ENCODE peak calls at places on chromosomes 2 and 18, in four cellular contexts. L is HepG2, G is K562, K is GM12878. T is an unnamed sample.

GRCh38 chr2:97745474-97746172 is 32.2 kb downstream of the ZAP70 start:
- DNase-seq in L (no peak), G (no peak), K (peak; percentile 21), T (no peak)

GRCh38 chr18:38545071-38545470 is 979.5 kb upstream of the CELF4 start:
- DNase-seq in L (peak; percentile 24), G (no peak), K (no peak), T (peak; percentile 52)

GRCh38 chr2:148527488-148528340 is 116.8 kb upstream of the EPC2 start:
- DNase-seq in L (no peak), G (no peak), K (no peak), T (no peak)

GRCh38 chr2:16725549-16725948 is 59.9 kb upstream of the CYRIA start:
- DNase-seq in L (no peak), G (no peak), K (no peak), T (no peak)

GRCh38 chr2:233426619-233427342 is 72.5 kb downstream of the DGKD start:
- DNase-seq in L (peak; percentile 72), G (peak; percentile 63), K (no peak), T (peak; percentile 26)

GRCh38 chr2:62972601-62973000 is 78.0 kb upstream of the OTX1 start:
- DNase-seq in L (no peak), G (no peak), K (no peak), T (no peak)

GRCh38 chr2:114281188-114281587 is 161.3 kb upstream of the DPP10 start:
- DNase-seq in L (no peak), G (no peak), K (no peak), T (no peak)

GRCh38 chr2:176158306-176158643 is 1.2 kb downstream of the HOXD3 start:
- DNase-seq in L (no peak), G (no peak), K (no peak), T (no peak)

GRCh38 chr2:127355407-127356008 is 32.3 kb downstream of the MAP3K2 start:
- DNase-seq in L (peak; percentile 38), G (peak; percentile 44), K (no peak), T (no peak)

GRCh38 chr18:48412339-48412929 is 3.3 kb upstream of the ZBTB7C start:
- DNase-seq in L (peak; percentile 56), G (peak; percentile 27), K (no peak), T (no peak)

GRCh38 chr2:75465317-75465998 is 95.3 kb downstream of the EVA1A start:
- DNase-seq in L (peak; percentile 61), G (no peak), K (no peak), T (no peak)

GRCh38 chr18:42706029-42706608 is 409.4 kb downstream of the RIT2 start:
- DNase-seq in L (no peak), G (no peak), K (no peak), T (no peak)

GRCh38 chr2:218035463-218036100 is 32.8 kb upstream of the TNS1 start:
- DNase-seq in L (no peak), G (no peak), K (no peak), T (no peak)

GRCh38 chr2:149164827-149165226 is 126.3 kb downstream of the LYPD6B start:
- DNase-seq in L (no peak), G (no peak), K (no peak), T (no peak)

GRCh38 chr2:176567361-176567760 is 298.1 kb downstream of the MTX2 start:
- DNase-seq in L (no peak), G (no peak), K (no peak), T (no peak)

GRCh38 chr2:42967959-42968674 is 175.7 kb upstream of the HAAO start:
- DNase-seq in L (no peak), G (peak; percentile 93), K (no peak), T (no peak)

GRCh38 chr2:55014962-55015939 is 35.0 kb downstream of the RTN4 start:
- DNase-seq in L (peak; percentile 91), G (peak; percentile 32), K (no peak), T (no peak)

GRCh38 chr2:10900216-10901109 is 11.3 kb upstream of the KCNF1 start:
- DNase-seq in L (peak; percentile 72), G (peak; percentile 40), K (no peak), T (no peak)

GRCh38 chr2:222904557-222905258 is 43.9 kb downstream of the ACSL3 start:
- DNase-seq in L (no peak), G (no peak), K (no peak), T (no peak)

GRCh38 chr2:187815113-187815512 is 260.9 kb upstream of the TFPI start:
- DNase-seq in L (no peak), G (no peak), K (no peak), T (no peak)

GRCh38 chr18:32771169-32771751 is 1.6 kb downstream of the KLHL14 start:
- DNase-seq in L (peak; percentile 25), G (no peak), K (no peak), T (no peak)

GRCh38 chr2:41024806-41025205 is 572.9 kb upstream of the SLC8A1 start:
- DNase-seq in L (no peak), G (no peak), K (no peak), T (no peak)

GRCh38 chr18:42533010-42533409 is 578.0 kb downstream of the PIK3C3 start:
- DNase-seq in L (no peak), G (no peak), K (no peak), T (no peak)

GRCh38 chr2:20212459-20212870 is 12.5 kb downstream of the SDC1 start:
- DNase-seq in L (no peak), G (peak; percentile 50), K (no peak), T (no peak)

GRCh38 chr2:105239924-105240323 is 1.6 kb upstream of the GPR45 start:
- DNase-seq in L (no peak), G (no peak), K (no peak), T (no peak)

GRCh38 chr2:203744091-203744490 is 37.7 kb downstream of the CD28 start:
- DNase-seq in L (no peak), G (no peak), K (no peak), T (no peak)

GRCh38 chr2:150280255-150280654 is 207.2 kb downstream of the RND3 start:
- DNase-seq in L (no peak), G (no peak), K (no peak), T (no peak)

GRCh38 chr18:74310411-74310810 is 5.2 kb upstream of the C18orf63 start:
- DNase-seq in L (peak; percentile 55), G (no peak), K (no peak), T (no peak)

GRCh38 chr2:85215074-85216050 is 82.2 kb downstream of the TCF7L1 start:
- DNase-seq in L (peak; percentile 27), G (no peak), K (no peak), T (no peak)

GRCh38 chr18:59659486-59660187 is 37.6 kb downstream of the CCBE1 start:
- DNase-seq in L (no peak), G (no peak), K (no peak), T (no peak)

GRCh38 chr2:100821255-100821912 is 1.4 kb downstream of the NPAS2 start:
- DNase-seq in L (no peak), G (no peak), K (no peak), T (no peak)

GRCh38 chr2:49029406-49029805 is 124.9 kb downstream of the FSHR start:
- DNase-seq in L (no peak), G (no peak), K (no peak), T (no peak)

GRCh38 chr2:72985136-72985535 is 67.8 kb downstream of the EMX1 start:
- DNase-seq in L (no peak), G (no peak), K (no peak), T (no peak)

GRCh38 chr2:237686659-237687136 is 59.3 kb downstream of the LRRFIP1 start:
- DNase-seq in L (peak; percentile 35), G (no peak), K (no peak), T (no peak)

GRCh38 chr2:161344737-161345136 is 36.5 kb downstream of the PSMD14 start:
- DNase-seq in L (no peak), G (no peak), K (no peak), T (no peak)

GRCh38 chr2:127400533-127400896 is 12.7 kb upstream of the MAP3K2 start:
- DNase-seq in L (no peak), G (no peak), K (no peak), T (no peak)

DNA sequence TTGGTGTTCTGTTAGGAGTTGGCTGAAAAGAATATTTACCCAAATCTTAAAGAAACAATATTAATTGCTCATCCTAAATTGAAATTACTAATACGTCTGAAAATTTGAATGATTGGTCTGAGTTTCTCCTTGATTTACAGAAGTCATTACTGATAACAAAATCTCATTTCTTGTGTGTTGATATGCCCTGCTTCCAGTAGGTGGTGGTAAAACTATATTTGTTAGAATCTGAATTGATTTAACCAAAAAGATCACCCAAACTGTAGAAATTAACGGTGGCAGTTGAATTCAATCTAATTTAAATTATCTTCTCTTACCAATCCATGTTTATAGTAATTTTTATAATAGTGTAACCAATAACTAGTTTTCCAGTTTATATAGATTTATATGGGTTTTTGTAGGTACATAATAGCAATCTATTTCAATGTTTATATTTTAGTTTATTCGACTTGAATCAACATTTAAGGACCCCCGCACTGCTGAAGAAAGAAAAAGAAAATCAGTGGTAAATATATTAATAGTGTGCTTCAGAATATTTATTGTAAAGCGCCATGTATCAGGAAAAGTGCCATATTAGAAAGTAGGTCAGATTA is 38.3 kb downstream of the PAPOLG start:
- DNase-seq in L (peak; percentile 16), G (peak; percentile 32), K (no peak), T (no peak)
- TF ChIP-seq KDM1A in L (no peak), G (no peak), K (no peak), T (no peak)

GRCh38 chr2:224145751-224146355 is 106.8 kb upstream of the SERPINE2 start:
- DNase-seq in L (peak; percentile 98), G (no peak), K (no peak), T (no peak)
- TF ChIP-seq ZNF274 in L (no peak), G (no peak), K (no peak), T (no peak)

GRCh38 chr2:71798266-71799012 is 345.1 kb downstream of the DYSF start:
- DNase-seq in L (peak; percentile 61), G (peak; percentile 74), K (no peak), T (peak; percentile 83)
- TF ChIP-seq MAX in L (no peak), G (no peak), K (no peak), T (no peak)

GRCh38 chr2:122108186-122108585 is 352.7 kb downstream of the TSN start:
- DNase-seq in L (no peak), G (no peak), K (no peak), T (no peak)
- TF ChIP-seq KDM1A in L (no peak), G (no peak), K (no peak), T (no peak)

GRCh38 chr2:199118701-199119241 is 339.0 kb downstream of the SATB2 start:
- DNase-seq in L (no peak), G (no peak), K (no peak), T (no peak)
- TF ChIP-seq ZNF274 in L (no peak), G (no peak), K (no peak), T (no peak)

DNA sequence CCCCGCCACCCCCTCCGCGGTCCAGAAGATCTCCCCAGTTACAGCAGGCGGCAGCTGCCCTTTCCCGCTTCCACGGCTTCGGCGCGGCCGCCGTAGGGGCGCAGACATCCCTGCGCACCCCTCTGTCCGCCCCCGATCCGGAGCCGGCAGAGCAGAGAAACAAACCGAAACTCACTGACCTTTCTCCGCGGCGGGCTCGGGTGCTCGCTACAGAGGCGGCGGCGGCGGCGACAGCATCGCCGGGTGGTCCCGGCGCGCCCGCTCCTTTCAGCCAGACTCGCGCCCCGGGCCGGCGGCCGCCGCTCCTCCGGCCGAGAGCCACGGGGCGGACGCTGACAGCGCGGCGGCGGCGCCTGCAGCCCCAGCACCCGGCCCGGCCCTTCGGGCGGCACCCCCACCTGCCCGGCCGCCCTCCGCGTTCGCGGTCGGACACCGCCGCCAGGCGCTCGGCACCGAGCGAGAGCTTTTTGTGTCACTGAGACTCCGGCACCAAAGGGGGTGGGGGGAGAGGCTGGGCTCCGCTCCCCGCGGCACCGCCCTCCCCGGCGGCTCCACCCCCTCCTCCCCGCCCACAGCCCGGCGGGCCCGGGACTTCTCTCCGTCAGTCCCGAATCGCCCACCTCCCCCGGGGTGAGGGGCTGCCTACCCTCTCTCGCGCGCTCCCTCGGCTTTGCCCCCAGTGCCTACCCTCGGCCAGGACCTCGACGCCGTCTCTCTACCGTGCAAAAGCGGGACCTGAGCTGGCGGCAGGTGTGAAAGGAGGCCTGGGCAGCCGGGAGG is 1.4 kb upstream of the RNF152 start:
- DNase-seq in L (peak; percentile 11), G (peak; percentile 72), K (no peak), T (peak; percentile 86)
- TF ChIP-seq MAX in L (peak; percentile 29), G (no peak), K (no peak), T (peak; percentile 78)